ENCODE peak calls at places on chromosomes 1 and 21, in four cellular contexts. One of them, this sample, is unnamed.

GRCh38 chr1:60809204-60809985 is 273.0 kb upstream of the NFIA start:
- DNase-seq in HCT116: no peak
- DNase-seq in colonic mucosa: no peak
- DNase-seq in left lung: no peak
- DNase-seq in this sample: no peak

GRCh38 chr1:193031431-193031830 is 27.7 kb downstream of the UCHL5 start:
- DNase-seq in HCT116: no peak
- DNase-seq in colonic mucosa: no peak
- DNase-seq in left lung: no peak
- DNase-seq in this sample: peak

GRCh38 chr1:36239941-36240637 is 15.8 kb downstream of the THRAP3 start:
- DNase-seq in HCT116: no peak
- DNase-seq in colonic mucosa: no peak
- DNase-seq in left lung: no peak
- DNase-seq in this sample: peak

GRCh38 chr1:44408181-44409018 is 3.3 kb downstream of the RNF220 start:
- DNase-seq in HCT116: no peak
- DNase-seq in colonic mucosa: no peak
- DNase-seq in left lung: no peak
- DNase-seq in this sample: no peak

GRCh38 chr1:205783904-205784303 is 8.6 kb upstream of the RAB29 start:
- DNase-seq in HCT116: no peak
- DNase-seq in colonic mucosa: no peak
- DNase-seq in left lung: no peak
- DNase-seq in this sample: peak

GRCh38 chr1:85398391-85399064 is 66.4 kb downstream of the DDAH1 start:
- DNase-seq in HCT116: no peak
- DNase-seq in colonic mucosa: no peak
- DNase-seq in left lung: no peak
- DNase-seq in this sample: peak

GRCh38 chr1:154479764-154480421 is 22.1 kb upstream of the TDRD10 start:
- DNase-seq in HCT116: peak
- DNase-seq in colonic mucosa: peak
- DNase-seq in left lung: no peak
- DNase-seq in this sample: peak

GRCh38 chr1:30684881-30685795 is 38.2 kb downstream of the MATN1 start:
- DNase-seq in HCT116: peak
- DNase-seq in colonic mucosa: peak
- DNase-seq in left lung: peak
- DNase-seq in this sample: no peak

GRCh38 chr1:978835-979743 is 2.8 kb downstream of the PERM1 start:
- DNase-seq in HCT116: no peak
- DNase-seq in colonic mucosa: no peak
- DNase-seq in left lung: peak
- DNase-seq in this sample: no peak

GRCh38 chr1:87292684-87293493 is 35.8 kb upstream of the LMO4 start:
- DNase-seq in HCT116: peak
- DNase-seq in colonic mucosa: peak
- DNase-seq in left lung: no peak
- DNase-seq in this sample: peak

GRCh38 chr1:54865238-54866073 is 21.5 kb downstream of the DHCR24 start:
- DNase-seq in HCT116: no peak
- DNase-seq in colonic mucosa: no peak
- DNase-seq in left lung: no peak
- DNase-seq in this sample: no peak

GRCh38 chr1:22952694-22953391 is 19.8 kb downstream of the LACTBL1 start:
- DNase-seq in HCT116: no peak
- DNase-seq in colonic mucosa: no peak
- DNase-seq in left lung: peak
- DNase-seq in this sample: no peak

GRCh38 chr21:35578350-35578782 is 482.0 kb downstream of the SETD4 start:
- DNase-seq in HCT116: no peak
- DNase-seq in colonic mucosa: no peak
- DNase-seq in left lung: no peak
- DNase-seq in this sample: peak

GRCh38 chr1:58933599-58933926 is 149.7 kb upstream of the JUN start:
- DNase-seq in HCT116: no peak
- DNase-seq in colonic mucosa: no peak
- DNase-seq in left lung: no peak
- DNase-seq in this sample: peak

GRCh38 chr1:186681136-186681535 is 913 bp upstream of the PTGS2 start:
- DNase-seq in HCT116: no peak
- DNase-seq in colonic mucosa: no peak
- DNase-seq in left lung: no peak
- DNase-seq in this sample: no peak

This sample was measured in fibroblast of pulmonary artery.